ENCODE peak calls at places on chromosomes 13 and 19, in ten cellular contexts. M, A, N, E, U, X, O, B, Y and D are unnamed samples.

GRCh38 chr19:19997656-19998268 is 41.5 kb downstream of the ZNF682 start:
- DNase-seq in E (no peak), B (peak), A (no peak), Y (no peak), O (no peak), N (no peak), M (peak), X (no peak), U (no peak), D (no peak)

GRCh38 chr13:21434588-21434987 is 24.5 kb downstream of the ZDHHC20 start:
- DNase-seq in N (no peak), Y (no peak), O (no peak), B (no peak), E (no peak), X (no peak), U (no peak), M (no peak), A (no peak), D (no peak)

GRCh38 chr13:31031482-31031881 is 99.0 kb downstream of the TEX26 start:
- DNase-seq in X (no peak), E (no peak), B (no peak), O (no peak), N (no peak), M (no peak), A (no peak), U (no peak), Y (no peak), D (no peak)

GRCh38 chr13:22837980-22838615 is 342.7 kb upstream of the SGCG start:
- DNase-seq in M (no peak), B (no peak), N (no peak), Y (no peak), O (no peak), A (no peak), X (no peak), E (no peak), U (no peak), D (no peak)

GRCh38 chr19:19740755-19741154 is 7.8 kb upstream of the ZNF14 start:
- DNase-seq in X (no peak), E (no peak), Y (no peak), M (no peak), N (no peak), O (peak), A (no peak), U (no peak), B (no peak), D (no peak)

GRCh38 chr19:7115721-7116120 is 46.2 kb downstream of the ZNF557 start:
- DNase-seq in X (peak), U (no peak), M (no peak), O (no peak), N (no peak), A (no peak), B (no peak), E (no peak), Y (no peak), D (no peak)

GRCh38 chr19:15154002-15154612 is 46.7 kb downstream of the NOTCH3 start:
- DNase-seq in A (no peak), B (no peak), E (no peak), U (peak), M (no peak), O (no peak), Y (no peak), N (no peak), X (no peak), D (no peak)

GRCh38 chr19:35409191-35409590 is 38.3 kb downstream of the GPR42 start:
- DNase-seq in Y (no peak), X (no peak), B (no peak), N (no peak), U (no peak), A (no peak), E (no peak), M (no peak), O (no peak), D (no peak)

GRCh38 chr13:87777395-87777794 is 106.2 kb downstream of the SLITRK5 start:
- DNase-seq in B (no peak), O (no peak), U (no peak), N (no peak), Y (no peak), A (no peak), E (no peak), M (no peak), X (no peak), D (no peak)

GRCh38 chr19:16627194-16627927 is 643 bp downstream of the MED26 start:
- DNase-seq in U (no peak), N (no peak), A (peak), B (no peak), X (peak), Y (no peak), O (no peak), M (peak), E (no peak), D (no peak)

GRCh38 chr19:54271106-54271505 is 9.8 kb downstream of the LILRB2 start:
- DNase-seq in U (no peak), A (no peak), O (peak), M (no peak), Y (no peak), B (no peak), E (no peak), N (no peak), X (peak), D (no peak)

GRCh38 chr19:16661480-16662034 is 618 bp downstream of the TMEM38A start:
- DNase-seq in Y (peak), A (peak), U (no peak), M (peak), E (peak), B (peak), O (peak), N (no peak), X (peak), D (no peak)

GRCh38 chr19:48501446-48501960 is 10.1 kb downstream of the LMTK3 start:
- DNase-seq in X (no peak), N (no peak), U (no peak), B (no peak), Y (no peak), A (no peak), M (peak), O (peak), E (no peak), D (peak)

GRCh38 chr13:113203507-113204377 is 4.7 kb downstream of the PCID2 start:
- DNase-seq in U (no peak), N (no peak), M (no peak), O (no peak), A (no peak), E (no peak), X (no peak), Y (no peak), B (peak), D (no peak)

GRCh38 chr19:46551175-46551574 is 50.0 kb upstream of the CALM3 start:
- DNase-seq in A (no peak), B (no peak), X (no peak), U (no peak), M (no peak), O (no peak), Y (no peak), E (no peak), N (no peak), D (no peak)

GRCh38 chr13:91904005-91904404 is 505.6 kb downstream of the GPC5 start:
- DNase-seq in X (no peak), Y (no peak), A (no peak), O (no peak), B (no peak), M (no peak), U (no peak), N (no peak), E (no peak), D (no peak)

GRCh38 chr13:71118779-71119364 is 748.1 kb downstream of the DACH1 start:
- DNase-seq in O (no peak), E (no peak), X (no peak), N (no peak), M (no peak), A (no peak), Y (no peak), U (no peak), B (no peak), D (no peak)

GRCh38 chr13:68927387-68928026 is 1180.1 kb upstream of the ATXN8OS start:
- DNase-seq in B (no peak), U (no peak), O (no peak), E (no peak), Y (no peak), N (no peak), M (no peak), A (no peak), X (no peak), D (no peak)

GRCh38 chr13:112879283-112879833 is 89.7 kb upstream of the MCF2L start:
- DNase-seq in X (peak), M (no peak), U (peak), Y (no peak), E (no peak), B (peak), A (peak), O (no peak), N (no peak), D (no peak)

GRCh38 chr19:11209892-11210655 is 12.7 kb upstream of the KANK2 start:
- DNase-seq in X (no peak), B (no peak), M (no peak), E (no peak), A (peak), N (no peak), O (no peak), Y (no peak), U (no peak), D (no peak)

GRCh38 chr19:39518975-39519374 is 4.0 kb downstream of the SELENOV start:
- DNase-seq in X (no peak), N (no peak), B (no peak), Y (no peak), A (no peak), E (no peak), O (no peak), U (no peak), M (no peak), D (no peak)
- H3K27ac ChIP-seq in X (no peak), N (no peak), B (no peak), Y (no peak), A (no peak), E (no peak), O (no peak), U (no peak), M (no peak), D (no peak)

GRCh38 chr13:78147905-78148304 is 229.3 kb upstream of the EDNRB start:
- DNase-seq in B (no peak), M (no peak), N (peak), X (no peak), A (no peak), Y (no peak), O (no peak), U (peak), E (no peak), D (peak)
- H3K27ac ChIP-seq in B (no peak), M (no peak), N (no peak), X (no peak), A (no peak), Y (no peak), O (no peak), U (no peak), E (no peak), D (no peak)

GRCh38 chr19:2547033-2547680 is 71.2 kb downstream of the GADD45B start:
- DNase-seq in B (peak), X (no peak), U (no peak), E (no peak), A (no peak), N (no peak), O (no peak), Y (no peak), M (no peak), D (no peak)

GRCh38 chr19:2550431-2551171 is 74.7 kb downstream of the GADD45B start:
- DNase-seq in N (no peak), U (no peak), O (no peak), M (no peak), A (peak), E (no peak), Y (no peak), X (no peak), B (peak), D (no peak)

GRCh38 chr19:2549701-2550191 is 73.8 kb downstream of the GADD45B start:
- DNase-seq in B (peak), U (peak), O (peak), M (no peak), Y (peak), X (peak), A (peak), E (no peak), N (peak), D (no peak)

GRCh38 chr19:2547721-2548120 is 71.8 kb downstream of the GADD45B start:
- DNase-seq in N (no peak), M (no peak), O (no peak), B (no peak), Y (no peak), A (no peak), X (no peak), U (no peak), E (no peak), D (no peak)

DNA sequence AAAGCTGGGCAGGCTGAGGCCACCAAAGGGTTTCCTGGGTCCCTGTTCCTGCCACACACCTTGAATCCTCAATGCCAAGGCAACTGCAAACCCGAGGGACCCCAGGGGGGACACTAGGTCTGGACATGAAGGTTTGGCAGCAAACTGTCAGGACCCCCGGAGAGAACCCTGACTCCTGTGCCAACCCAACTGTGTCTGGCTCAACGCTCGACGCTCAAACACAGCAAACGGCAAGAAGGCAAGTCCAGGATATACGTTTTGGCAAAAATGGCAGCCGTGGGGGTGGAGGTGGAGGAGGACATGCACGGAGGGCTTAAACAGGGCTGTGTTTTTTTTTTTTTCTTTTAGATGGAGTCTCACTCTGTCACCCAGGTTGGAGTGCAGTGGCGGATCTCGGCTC is 73.0 kb downstream of the GADD45B start:
- DNase-seq in O (no peak), Y (no peak), M (no peak), E (no peak), B (peak), N (no peak), U (no peak), X (no peak), A (no peak), D (no peak)
- H3K27ac ChIP-seq in O (no peak), Y (peak), M (no peak), E (no peak), B (peak), N (no peak), U (no peak), X (peak), A (no peak), D (no peak)

GRCh38 chr13:106373989-106374572 is 161.4 kb downstream of the EFNB2 start:
- DNase-seq in A (no peak), U (peak), M (no peak), B (no peak), E (no peak), X (no peak), Y (no peak), O (no peak), N (no peak), D (no peak)

GRCh38 chr13:106373304-106373988 is 162.0 kb downstream of the EFNB2 start:
- DNase-seq in M (no peak), N (no peak), E (no peak), A (no peak), U (no peak), Y (no peak), X (no peak), B (no peak), O (no peak), D (no peak)

GRCh38 chr13:106376411-106377112 is 158.9 kb downstream of the EFNB2 start:
- DNase-seq in E (no peak), B (no peak), U (peak), A (no peak), M (no peak), N (peak), O (peak), Y (no peak), X (no peak), D (peak)

GRCh38 chr13:106374631-106375030 is 160.8 kb downstream of the EFNB2 start:
- DNase-seq in M (no peak), X (no peak), A (no peak), N (no peak), B (no peak), U (no peak), E (no peak), O (no peak), Y (no peak), D (no peak)

DNA sequence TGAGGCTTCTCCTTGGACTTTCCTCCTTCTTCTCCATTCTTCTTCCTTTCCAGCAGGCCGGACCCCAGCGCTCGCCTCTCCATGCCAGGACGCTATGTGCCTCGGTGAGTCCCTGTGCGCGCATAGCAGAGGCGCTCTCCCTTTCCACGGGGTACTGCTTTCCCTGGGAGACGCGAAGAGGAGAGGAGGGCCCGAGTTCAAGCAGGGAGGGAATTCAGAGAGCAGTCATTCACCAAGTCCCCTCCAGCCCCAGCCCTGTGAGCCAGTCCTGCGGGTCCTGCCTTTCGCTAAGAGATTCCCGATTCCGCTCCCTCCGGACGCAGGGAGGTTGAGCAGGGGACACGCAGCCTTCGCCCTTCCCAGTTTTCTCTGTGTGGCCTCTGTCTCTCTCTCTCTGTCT is 160.4 kb downstream of the EFNB2 start:
- DNase-seq in X (no peak), A (no peak), B (no peak), E (no peak), N (no peak), Y (no peak), O (no peak), U (no peak), M (no peak), D (no peak)
- H3K27ac ChIP-seq in X (no peak), A (no peak), B (no peak), E (no peak), N (no peak), Y (no peak), O (no peak), U (no peak), M (no peak), D (no peak)

DNA sequence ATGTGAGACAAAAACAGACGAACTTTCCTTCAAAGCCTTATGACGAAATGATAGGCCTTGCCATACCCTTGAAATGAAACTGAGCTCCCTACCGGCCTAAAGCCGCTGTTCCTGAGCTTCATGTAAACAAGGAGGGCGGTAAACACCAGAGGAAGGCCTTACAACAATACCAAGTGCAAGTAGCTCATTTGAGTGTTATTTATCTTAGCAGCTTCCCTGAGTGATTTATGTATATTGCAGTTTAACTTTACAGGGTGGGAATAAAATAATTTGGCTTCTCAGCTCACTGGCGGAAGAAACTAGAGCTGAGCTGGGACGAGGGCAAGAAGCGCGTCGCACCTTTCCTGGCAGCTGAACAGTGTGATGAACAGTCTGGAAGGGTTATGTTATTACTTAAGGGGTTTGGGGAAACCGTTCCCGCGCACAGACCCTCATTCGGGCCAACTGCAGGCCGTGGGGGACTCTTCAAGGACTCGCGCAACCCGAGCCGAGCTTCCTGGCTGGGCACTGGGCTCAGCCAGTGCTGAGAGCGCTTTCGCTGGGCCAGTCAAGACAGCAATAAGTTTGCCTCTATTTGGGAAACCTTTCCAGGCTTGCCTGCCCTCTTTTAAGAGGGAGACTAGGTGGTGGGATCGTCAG is 111.3 kb downstream of the KCNRG start:
- DNase-seq in E (no peak), A (peak), U (peak), M (peak), O (no peak), X (no peak), N (no peak), Y (no peak), B (no peak), D (no peak)
- H3K27ac ChIP-seq in E (peak), A (peak), U (peak), M (peak), O (peak), X (peak), N (peak), Y (peak), B (peak), D (no peak)

DNA sequence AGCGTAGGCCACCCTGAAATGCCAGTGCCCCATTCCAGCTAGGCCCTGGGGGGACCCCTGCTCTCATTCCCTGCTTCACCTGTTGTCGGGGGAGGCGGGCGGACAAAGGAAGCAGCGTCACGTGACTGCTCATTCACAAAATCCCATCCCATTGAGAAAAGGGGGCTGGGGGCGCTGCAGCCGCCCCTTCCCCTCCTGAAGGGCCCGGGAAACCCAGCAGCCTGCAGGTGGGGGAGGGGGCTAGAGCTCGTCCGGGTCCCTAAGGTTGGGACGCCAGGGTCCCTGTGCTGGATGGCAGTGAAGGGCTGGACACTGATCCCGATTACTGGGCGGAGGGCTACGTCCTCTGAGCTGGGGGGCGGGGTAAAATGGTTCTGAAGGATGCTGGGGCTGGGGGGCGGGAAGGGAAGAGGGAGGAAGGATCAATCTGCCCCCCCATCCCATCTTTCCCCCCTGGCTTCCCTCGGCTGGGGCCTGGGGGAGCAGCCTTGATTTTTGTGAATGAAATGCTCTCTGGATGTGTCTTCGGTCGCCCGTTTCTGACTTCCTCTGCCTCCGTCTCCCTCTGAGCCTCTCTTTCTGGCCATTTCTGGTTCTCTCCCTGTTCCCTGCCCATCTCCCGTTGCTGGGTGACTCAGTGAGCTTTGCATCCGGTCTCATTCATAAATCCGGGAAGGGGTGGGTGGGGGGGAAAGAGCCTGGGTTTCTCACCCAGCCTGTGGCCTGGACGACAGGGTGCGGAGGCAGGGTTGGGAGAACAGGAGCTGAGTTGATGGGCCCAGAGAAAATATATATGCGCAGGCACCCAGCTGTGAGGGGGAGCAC is 816 bp downstream of the SPRED3 start:
- DNase-seq in M (peak), X (no peak), B (no peak), N (peak), U (peak), A (no peak), Y (no peak), O (no peak), E (peak), D (peak)
- H3K27ac ChIP-seq in M (peak), X (no peak), B (peak), N (peak), U (peak), A (no peak), Y (peak), O (peak), E (peak), D (peak)